ENCODE peak calls at places on chromosome 15, in nine cellular contexts. K is CD8-positive, alpha-beta T cell; G is cardiac muscle cell; V is breast epithelium; L is left ventricle myocardium inferior; A is ascending aorta; W is pancreas; R is RWPE1; N is astrocyte. J is an unnamed sample.

GRCh38 chr15:69919816-69920215 is 177.9 kb downstream of the TLE3 start:
- DNase-seq in K (no peak), G (no peak), V (no peak), L (no peak), A (peak; percentile 33), W (no peak), R (no peak), N (no peak), J (peak; percentile 78)

GRCh38 chr15:98873441-98874218 is 134.0 kb downstream of the PGPEP1L start:
- DNase-seq in K (no peak), G (peak; percentile 70), V (no peak), L (no peak), A (no peak), W (no peak), R (peak; percentile 95), N (peak; percentile 93), J (no peak)

GRCh38 chr15:74843891-74844299 is 939 bp upstream of the ULK3 start:
- DNase-seq in K (no peak), G (no peak), V (no peak), L (no peak), A (no peak), W (no peak), R (no peak), N (no peak), J (peak; percentile 62)

GRCh38 chr15:80058851-80059785 is at the start of gene ZFAND6:
- DNase-seq in K (peak; percentile 96), G (peak; percentile 95), V (peak; percentile 95), L (peak; percentile 95), A (peak; percentile 97), W (peak; percentile 97), R (peak; percentile 96), N (peak; percentile 81), J (peak; percentile 96)

GRCh38 chr15:69836526-69837230 is 261.0 kb downstream of the TLE3 start:
- DNase-seq in K (no peak), G (no peak), V (no peak), L (no peak), A (no peak), W (no peak), R (no peak), N (no peak), J (no peak)

GRCh38 chr15:45205192-45205591 is 17.4 kb upstream of the SHF start:
- DNase-seq in K (no peak), G (peak; percentile 73), V (peak; percentile 62), L (peak; percentile 35), A (no peak), W (no peak), R (peak; percentile 71), N (peak; percentile 14), J (peak; percentile 76)

GRCh38 chr15:58441376-58442070 is 9.7 kb downstream of the LIPC start:
- DNase-seq in K (no peak), G (peak; percentile 70), V (no peak), L (no peak), A (no peak), W (no peak), R (peak; percentile 74), N (peak; percentile 86), J (no peak)

GRCh38 chr15:94229591-94230365 is 1.6 kb upstream of the MCTP2 start:
- DNase-seq in K (peak; percentile 56), G (no peak), V (no peak), L (no peak), A (no peak), W (no peak), R (peak; percentile 56), N (no peak), J (no peak)

GRCh38 chr15:70004826-70005225 is 92.9 kb downstream of the TLE3 start:
- DNase-seq in K (no peak), G (no peak), V (no peak), L (no peak), A (no peak), W (no peak), R (no peak), N (no peak), J (no peak)

GRCh38 chr15:73897441-73898261 is 24.3 kb downstream of the TBC1D21 start:
- DNase-seq in K (peak; percentile 59), G (peak; percentile 83), V (no peak), L (peak; percentile 63), A (peak; percentile 75), W (no peak), R (peak; percentile 64), N (peak; percentile 92), J (peak; percentile 72)

GRCh38 chr15:80779658-80780415 is 667 bp downstream of the CEMIP start:
- DNase-seq in K (no peak), G (peak; percentile 58), V (no peak), L (no peak), A (no peak), W (peak; percentile 63), R (peak; percentile 70), N (peak; percentile 29), J (peak; percentile 36)

GRCh38 chr15:58065445-58066041 is at the start of gene ALDH1A2:
- DNase-seq in K (no peak), G (peak; percentile 38), V (no peak), L (peak; percentile 52), A (no peak), W (peak; percentile 72), R (peak; percentile 8), N (no peak), J (peak; percentile 58)

GRCh38 chr15:56963126-56963525 is 44.7 kb downstream of the TCF12 start:
- DNase-seq in K (no peak), G (no peak), V (no peak), L (no peak), A (no peak), W (no peak), R (no peak), N (no peak), J (no peak)

GRCh38 chr15:89998141-89998661 is 2.9 kb upstream of the ZNF710 start:
- DNase-seq in K (no peak), G (peak; percentile 35), V (no peak), L (no peak), A (no peak), W (no peak), R (peak; percentile 94), N (peak; percentile 51), J (peak; percentile 15)

GRCh38 chr15:99408236-99409096 is 157.2 kb downstream of the LRRC28 start:
- DNase-seq in K (no peak), G (peak; percentile 95), V (no peak), L (peak; percentile 45), A (peak; percentile 72), W (no peak), R (no peak), N (peak; percentile 94), J (no peak)

GRCh38 chr15:93694038-93694437 is 537.3 kb upstream of the MCTP2 start:
- DNase-seq in K (no peak), G (no peak), V (no peak), L (no peak), A (no peak), W (no peak), R (no peak), N (no peak), J (no peak)

GRCh38 chr15:25182736-25183445 is 228.1 kb downstream of the SNRPN start:
- DNase-seq in K (peak; percentile 29), G (no peak), V (peak; percentile 2), L (peak; percentile 13), A (peak; percentile 53), W (peak; percentile 27), R (no peak), N (no peak), J (peak; percentile 11)

GRCh38 chr15:98529205-98530145 is 118.9 kb upstream of the IGF1R start:
- DNase-seq in K (no peak), G (no peak), V (no peak), L (no peak), A (no peak), W (no peak), R (no peak), N (no peak), J (no peak)

GRCh38 chr15:76905855-76906254 is 715 bp upstream of the SCAPER start:
- DNase-seq in K (no peak), G (peak; percentile 13), V (no peak), L (no peak), A (no peak), W (no peak), R (no peak), N (no peak), J (peak; percentile 72)

GRCh38 chr15:99412626-99413025 is 153.2 kb upstream of the MEF2A start:
- DNase-seq in K (no peak), G (no peak), V (no peak), L (no peak), A (no peak), W (no peak), R (no peak), N (no peak), J (no peak)

GRCh38 chr15:65008989-65009388 is 19.3 kb upstream of the SPG21 start:
- DNase-seq in K (no peak), G (no peak), V (no peak), L (no peak), A (no peak), W (no peak), R (no peak), N (no peak), J (no peak)
- TF ChIP-seq CTCF in K (no peak), G (peak; percentile 14), V (no peak), L (no peak), A (no peak), W (no peak), R (no peak), N (no peak), J (peak; percentile 28)

GRCh38 chr15:41494190-41494921 is 682 bp downstream of the ITPKA start:
- DNase-seq in K (peak; percentile 63), G (no peak), V (no peak), L (no peak), A (no peak), W (peak; percentile 83), R (peak; percentile 34), N (no peak), J (peak; percentile 50)
- H3K27ac ChIP-seq in K (no peak overlapping the region), G (no peak overlapping the region), V (no peak overlapping the region), L (no peak overlapping the region), A (no peak overlapping the region), W (no peak overlapping the region), R (no peak overlapping the region), N (no peak overlapping the region), J (no peak overlapping the region)

DNA sequence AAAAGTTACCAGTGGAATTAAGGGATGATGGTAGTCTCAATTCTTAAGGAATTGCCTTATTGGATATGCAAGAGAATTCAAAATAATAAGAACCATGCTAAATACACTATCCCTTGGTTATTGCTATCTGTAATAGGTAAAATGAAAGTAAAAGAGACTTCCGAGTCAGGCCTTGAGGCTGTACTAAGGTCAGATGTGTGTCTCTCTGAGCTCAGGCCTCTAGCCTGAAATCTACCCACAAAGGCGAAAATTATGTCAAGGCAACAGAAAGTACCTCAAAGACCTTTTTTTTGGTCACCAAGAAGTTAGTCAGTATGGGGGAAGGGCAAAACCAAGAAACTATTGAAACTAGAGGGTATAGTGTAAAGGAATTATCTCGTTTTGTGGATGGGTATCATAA is 382.5 kb upstream of the SEMA6D start:
- DNase-seq in K (no peak), G (no peak), V (no peak), L (no peak), A (no peak), W (no peak), R (no peak), N (no peak), J (no peak)
- TF ChIP-seq CTCF in K (no peak), G (no peak), V (no peak), L (no peak), A (no peak), W (no peak), R (no peak), N (no peak), J (no peak)

GRCh38 chr15:33654859-33655258 is 313.4 kb upstream of the CHRM5 start:
- DNase-seq in K (no peak), G (peak; percentile 11), V (no peak), L (no peak), A (no peak), W (no peak), R (peak; percentile 10), N (no peak), J (peak; percentile 70)

GRCh38 chr15:33644319-33644718 is 324.0 kb upstream of the CHRM5 start:
- DNase-seq in K (no peak), G (no peak), V (no peak), L (no peak), A (no peak), W (no peak), R (no peak), N (no peak), J (no peak)

GRCh38 chr15:33649217-33649933 is 318.9 kb upstream of the CHRM5 start:
- DNase-seq in K (no peak), G (no peak), V (no peak), L (no peak), A (no peak), W (no peak), R (no peak), N (no peak), J (no peak)
- H3K27ac ChIP-seq in K (no peak overlapping the region), G (no peak overlapping the region), V (no peak overlapping the region), L (no peak overlapping the region), A (no peak overlapping the region), W (no peak overlapping the region), R (no peak overlapping the region), N (no peak overlapping the region), J (no peak overlapping the region)

J was measured in WERI-Rb-1.